ENCODE peak calls at places on chromosomes 7 and 10, in ten cellular contexts. O, B, I, K, E, Z, L, X, M and T are unnamed samples. For H3K36me3 and H3K4me1, the result is how much of the 10 kb centered on the place peaks cover.

GRCh38 chr10:52756295-52756694 is 16.3 kb downstream of the MBL2 start:
- DNase-seq in O (no peak), B (no peak), I (no peak), K (no peak), E (no peak), Z (no peak), L (no peak), X (no peak), M (no peak), T (no peak)

GRCh38 chr7:114530074-114530611 is 115.5 kb downstream of the FOXP2 start:
- DNase-seq in O (no peak), B (peak), I (no peak), K (no peak), E (no peak), Z (no peak), L (no peak), X (no peak), M (no peak), T (no peak)

GRCh38 chr7:112173214-112173905 is 32.8 kb downstream of the DOCK4 start:
- DNase-seq in O (no peak), B (no peak), I (peak), K (no peak), E (no peak), Z (no peak), L (no peak), X (no peak), M (no peak), T (no peak)

GRCh38 chr7:108234981-108235450 is 104.9 kb upstream of the LAMB4 start:
- DNase-seq in O (no peak), B (peak), I (no peak), K (no peak), E (no peak), Z (no peak), L (no peak), X (no peak), M (no peak), T (no peak)

GRCh38 chr10:121732676-121733445 is 134.6 kb upstream of the FGFR2 start:
- DNase-seq in O (peak), B (no peak), I (peak), K (no peak), E (no peak), Z (no peak), L (no peak), X (peak), M (no peak), T (no peak)

GRCh38 chr7:26658698-26659084 is 205.7 kb downstream of the SKAP2 start:
- DNase-seq in O (peak), B (no peak), I (no peak), K (no peak), E (no peak), Z (no peak), L (no peak), X (no peak), M (no peak), T (no peak)

GRCh38 chr7:30159698-30160143 is 24.9 kb downstream of the MTURN start:
- DNase-seq in O (no peak), B (peak), I (no peak), K (no peak), E (no peak), Z (peak), L (peak), X (no peak), M (no peak), T (no peak)

GRCh38 chr10:125521721-125522680 is 161.0 kb downstream of the TEX36 start:
- DNase-seq in O (peak), B (peak), I (peak), K (no peak), E (no peak), Z (peak), L (no peak), X (peak), M (no peak), T (no peak)

GRCh38 chr7:47218378-47219176 is 363.3 kb downstream of the TNS3 start:
- DNase-seq in O (no peak), B (peak), I (no peak), K (no peak), E (no peak), Z (no peak), L (no peak), X (no peak), M (no peak), T (no peak)

GRCh38 chr10:17703706-17704105 is 48.3 kb upstream of the TMEM236 start:
- DNase-seq in O (no peak), B (peak), I (no peak), K (no peak), E (no peak), Z (no peak), L (no peak), X (no peak), M (no peak), T (no peak)

GRCh38 chr7:139673230-139673629 is 104.6 kb downstream of the HIPK2 start:
- DNase-seq in O (no peak), B (no peak), I (no peak), K (no peak), E (no peak), Z (peak), L (no peak), X (no peak), M (no peak), T (no peak)

GRCh38 chr10:132948351-132948750 is 6.0 kb upstream of the CFAP46 start:
- DNase-seq in O (no peak), B (no peak), I (no peak), K (no peak), E (no peak), Z (no peak), L (no peak), X (no peak), M (no peak), T (no peak)

GRCh38 chr7:73850781-73851207 is 8.5 kb upstream of the METTL27 start:
- DNase-seq in O (no peak), B (peak), I (peak), K (no peak), E (peak), Z (no peak), L (peak), X (no peak), M (no peak), T (no peak)

GRCh38 chr7:83655951-83656556 is 7.1 kb upstream of the SEMA3E start:
- DNase-seq in O (peak), B (peak), I (peak), K (no peak), E (peak), Z (peak), L (peak), X (no peak), M (no peak), T (no peak)

GRCh38 chr7:116969371-116969902 is 16.1 kb downstream of the ST7 start:
- DNase-seq in O (peak), B (no peak), I (no peak), K (no peak), E (no peak), Z (no peak), L (no peak), X (no peak), M (no peak), T (no peak)

GRCh38 chr7:5284304-5285281 is 1.9 kb downstream of the SLC29A4 start:
- DNase-seq in O (peak), B (no peak), I (peak), K (no peak), E (no peak), Z (peak), L (no peak), X (no peak), M (no peak), T (no peak)

GRCh38 chr7:142459557-142459963 is 201.7 kb upstream of the PRSS58 start:
- DNase-seq in O (peak), B (peak), I (peak), K (peak), E (no peak), Z (peak), L (peak), X (peak), M (no peak), T (no peak)

GRCh38 chr10:116792772-116793171 is 50.4 kb upstream of the HSPA12A start:
- DNase-seq in O (no peak), B (no peak), I (no peak), K (no peak), E (no peak), Z (no peak), L (no peak), X (no peak), M (no peak), T (no peak)

GRCh38 chr7:153847828-153848227 is 204.4 kb upstream of the DPP6 start:
- DNase-seq in O (no peak), B (no peak), I (no peak), K (no peak), E (no peak), Z (no peak), L (no peak), X (no peak), M (no peak), T (no peak)

GRCh38 chr7:144437370-144438191 is 34.1 kb upstream of the NOBOX start:
- DNase-seq in O (peak), B (peak), I (peak), K (peak), E (peak), Z (peak), L (peak), X (peak), M (no peak), T (no peak)

GRCh38 chr7:129797224-129797789 is 155.5 kb downstream of the UBE2H start:
- DNase-seq in O (no peak), B (no peak), I (peak), K (no peak), E (no peak), Z (no peak), L (no peak), X (no peak), M (peak), T (no peak)

GRCh38 chr10:32961892-32962369 is 3.9 kb upstream of the ITGB1 start:
- DNase-seq in O (no peak), B (peak), I (no peak), K (no peak), E (no peak), Z (no peak), L (peak), X (no peak), M (no peak), T (no peak)

GRCh38 chr10:72334196-72334831 is 20.4 kb downstream of the DNAJB12 start:
- DNase-seq in O (peak), B (no peak), I (peak), K (no peak), E (no peak), Z (peak), L (no peak), X (no peak), M (no peak), T (no peak)

GRCh38 chr7:123024989-123025758 is 29.7 kb upstream of the TAS2R16 start:
- DNase-seq in O (no peak), B (no peak), I (peak), K (no peak), E (no peak), Z (no peak), L (peak), X (no peak), M (no peak), T (no peak)

GRCh38 chr10:11684717-11685645 is 57.2 kb upstream of the ECHDC3 start:
- DNase-seq in O (peak), B (peak), I (peak), K (peak), E (peak), Z (peak), L (peak), X (no peak), M (peak), T (peak)

GRCh38 chr7:41916450-41916927 is 213.6 kb upstream of the INHBA start:
- DNase-seq in O (no peak), B (peak), I (peak), K (no peak), E (peak), Z (no peak), L (peak), X (no peak), M (no peak), T (no peak)

GRCh38 chr10:85548038-85548437 is 818.6 kb downstream of the GRID1 start:
- DNase-seq in O (peak), B (peak), I (peak), K (peak), E (peak), Z (peak), L (peak), X (no peak), M (peak), T (no peak)

GRCh38 chr7:36564500-36564899 is 159.8 kb downstream of the AOAH start:
- DNase-seq in O (no peak), B (no peak), I (no peak), K (no peak), E (no peak), Z (no peak), L (no peak), X (no peak), M (no peak), T (no peak)

GRCh38 chr7:105388373-105389089 is at the start of gene SRPK2:
- DNase-seq in O (peak), B (peak), I (peak), K (peak), E (peak), Z (peak), L (peak), X (no peak), M (peak), T (peak)

GRCh38 chr10:118249714-118250113 is 92.4 kb downstream of the FAM204A start:
- DNase-seq in O (no peak), B (no peak), I (no peak), K (no peak), E (no peak), Z (no peak), L (no peak), X (no peak), M (no peak), T (no peak)

GRCh38 chr10:123795846-123796590 is 95.6 kb downstream of the CPXM2 start:
- DNase-seq in O (no peak), B (no peak), I (no peak), K (no peak), E (no peak), Z (no peak), L (no peak), X (no peak), M (no peak), T (no peak)

DNA sequence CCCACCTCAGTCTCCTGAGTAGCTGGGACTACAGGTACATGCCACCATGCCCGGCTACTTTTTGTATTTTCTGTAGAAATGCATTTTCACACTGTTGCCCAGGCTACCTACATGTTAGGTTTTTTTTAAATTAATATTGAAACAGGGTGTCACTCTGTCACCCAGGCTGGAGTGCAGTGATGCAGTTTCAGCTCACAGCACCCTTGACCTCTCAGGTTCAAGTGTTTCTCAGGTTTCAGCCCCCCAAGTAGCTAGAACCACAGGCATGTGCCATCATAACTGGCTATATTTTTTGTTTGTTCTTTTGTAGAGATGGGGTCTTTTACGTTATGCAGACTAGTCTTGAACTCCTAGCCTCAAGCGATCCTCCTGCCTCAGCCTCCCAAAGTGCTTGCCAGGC is 32.4 kb upstream of the ZMIZ2 start:
- DNase-seq in O (no peak), B (no peak), I (no peak), K (no peak), E (no peak), Z (no peak), L (no peak), X (no peak), M (no peak), T (no peak)
- H3K36me3 ChIP-seq in O (under half), B (under half), I (under half), K (under half), E (under half), Z (under half), L (under half), X (under half), M (under half), T (under half)

GRCh38 chr7:6394114-6394513 is 53.6 kb downstream of the DAGLB start:
- DNase-seq in O (no peak), B (no peak), I (no peak), K (no peak), E (no peak), Z (no peak), L (no peak), X (no peak), M (no peak), T (no peak)
- H3K4me1 ChIP-seq in O (under half), B (under half), I (under half), K (under half), E (under half), Z (under half), L (under half), X (under half), M (under half), T (half or more)

DNA sequence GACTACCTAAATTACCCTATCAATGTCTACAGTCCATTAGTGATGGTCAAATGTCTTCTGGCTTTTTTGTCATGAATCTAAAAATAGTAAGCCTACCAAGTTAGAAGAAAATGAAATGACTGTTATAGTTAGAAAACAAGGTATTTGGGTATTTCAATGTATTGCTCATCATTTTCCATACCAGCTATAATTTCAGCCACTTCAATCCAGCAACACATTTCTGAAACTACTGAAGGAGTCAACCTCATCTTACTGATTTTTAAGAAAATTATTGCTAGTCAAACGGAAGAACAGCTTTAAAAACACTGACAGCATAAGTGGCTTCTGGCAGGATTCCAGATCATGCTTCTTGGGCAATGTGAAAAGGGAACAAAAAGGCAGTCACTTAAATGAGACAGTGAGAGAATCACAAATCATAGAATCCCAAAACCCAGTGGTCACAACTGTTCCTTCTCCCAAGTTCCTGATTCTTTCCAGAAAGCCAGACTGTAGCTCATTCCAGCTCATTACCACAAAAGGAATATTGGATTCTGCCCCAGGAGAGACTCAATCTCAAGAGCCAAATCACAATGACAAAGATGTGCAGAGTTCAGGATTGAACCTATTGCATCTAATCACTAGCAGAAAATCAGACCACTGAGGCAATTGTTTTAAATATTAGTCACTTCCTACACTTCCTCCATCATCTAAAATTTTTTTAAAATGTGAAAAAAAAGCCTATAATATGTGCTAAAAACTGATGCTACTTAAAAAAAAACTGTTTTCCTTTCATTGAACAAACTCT is 61.2 kb upstream of the LRRN3 start:
- DNase-seq in O (no peak), B (peak), I (peak), K (peak), E (peak), Z (peak), L (no peak), X (no peak), M (no peak), T (no peak)
- H3K27ac ChIP-seq in O (no peak), B (peak), I (no peak), K (no peak), E (no peak), Z (no peak), L (no peak), X (no peak), M (no peak), T (no peak)

GRCh38 chr10:97380513-97380912 is 20.6 kb downstream of the RRP12 start:
- DNase-seq in O (no peak), B (no peak), I (no peak), K (no peak), E (no peak), Z (no peak), L (no peak), X (no peak), M (no peak), T (no peak)

GRCh38 chr10:97373456-97373855 is 27.7 kb downstream of the RRP12 start:
- DNase-seq in O (no peak), B (no peak), I (no peak), K (no peak), E (no peak), Z (no peak), L (no peak), X (no peak), M (no peak), T (no peak)

GRCh38 chr10:97372233-97372875 is 28.8 kb downstream of the RRP12 start:
- DNase-seq in O (no peak), B (no peak), I (no peak), K (no peak), E (no peak), Z (no peak), L (no peak), X (no peak), M (no peak), T (no peak)

GRCh38 chr10:97378933-97379921 is 21.9 kb downstream of the RRP12 start:
- DNase-seq in O (no peak), B (no peak), I (no peak), K (no peak), E (no peak), Z (no peak), L (no peak), X (no peak), M (no peak), T (no peak)

GRCh38 chr10:97376413-97376812 is 24.7 kb downstream of the RRP12 start:
- DNase-seq in O (no peak), B (no peak), I (no peak), K (no peak), E (no peak), Z (no peak), L (no peak), X (no peak), M (no peak), T (no peak)
- H3K36me3 ChIP-seq in O (under half), B (under half), I (under half), K (under half), E (under half), Z (under half), L (under half), X (half or more), M (under half), T (half or more)

GRCh38 chr10:110859947-110860376 is 11.8 kb upstream of the PDCD4 start:
- DNase-seq in O (no peak), B (peak), I (peak), K (no peak), E (peak), Z (peak), L (no peak), X (no peak), M (no peak), T (no peak)
- H3K4me1 ChIP-seq in O (under half), B (under half), I (under half), K (half or more), E (under half), Z (half or more), L (under half), X (under half), M (half or more), T (under half)

GRCh38 chr10:60955321-60955720 is 11.3 kb upstream of the RHOBTB1 start:
- DNase-seq in O (no peak), B (no peak), I (no peak), K (no peak), E (no peak), Z (no peak), L (no peak), X (no peak), M (no peak), T (no peak)
- H3K27ac ChIP-seq in O (no peak), B (no peak), I (no peak), K (no peak), E (no peak), Z (no peak), L (peak), X (no peak), M (no peak), T (no peak)

GRCh38 chr10:97759981-97760345 is 11.8 kb downstream of the SFRP5 start:
- DNase-seq in O (no peak), B (no peak), I (no peak), K (no peak), E (no peak), Z (no peak), L (no peak), X (no peak), M (no peak), T (peak)

GRCh38 chr10:97754726-97755125 is 17.1 kb downstream of the SFRP5 start:
- DNase-seq in O (no peak), B (no peak), I (no peak), K (no peak), E (no peak), Z (no peak), L (no peak), X (no peak), M (no peak), T (no peak)

GRCh38 chr10:97755718-97756117 is 16.1 kb downstream of the SFRP5 start:
- DNase-seq in O (no peak), B (no peak), I (no peak), K (no peak), E (no peak), Z (no peak), L (no peak), X (no peak), M (no peak), T (peak)

GRCh38 chr10:97759157-97759980 is 12.4 kb downstream of the SFRP5 start:
- DNase-seq in O (peak), B (peak), I (peak), K (peak), E (peak), Z (peak), L (peak), X (peak), M (no peak), T (peak)

DNA sequence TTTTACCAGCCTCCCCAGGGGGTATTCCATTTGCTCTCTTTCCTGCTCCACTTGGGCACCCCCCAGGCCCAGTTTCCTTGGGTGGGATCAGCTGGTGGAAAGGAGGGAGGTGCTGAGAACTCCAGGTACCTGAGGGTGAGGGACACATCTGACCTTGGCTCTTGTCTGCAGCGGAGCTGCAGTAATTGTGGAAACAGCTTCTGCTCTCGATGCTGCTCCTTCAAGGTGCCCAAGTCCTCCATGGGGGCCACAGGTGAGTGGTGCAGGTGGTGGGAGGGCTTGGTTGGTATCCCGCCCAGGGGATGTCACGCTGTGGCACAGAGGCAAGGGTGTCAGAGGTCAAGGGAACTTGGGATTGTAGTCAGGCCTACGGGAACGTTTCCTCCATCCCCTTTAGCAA is 14.3 kb downstream of the SFRP5 start:
- DNase-seq in O (no peak), B (no peak), I (no peak), K (no peak), E (no peak), Z (no peak), L (no peak), X (no peak), M (no peak), T (peak)
- H3K36me3 ChIP-seq in O (under half), B (under half), I (under half), K (half or more), E (under half), Z (under half), L (under half), X (under half), M (under half), T (under half)